ENCODE peak calls at places on chromosomes 6 and 20, in four cellular contexts. X is A549, G is HepG2, H is K562. I is an unnamed sample.

GRCh38 chr6:57207141-57207540 is 15.0 kb downstream of the RAB23 start:
- DNase-seq in H (no peak), X (no peak), G (no peak), I (peak; percentile 16)

GRCh38 chr20:32537657-32538525 is 47.2 kb downstream of the NOL4L start:
- DNase-seq in X (no peak), G (no peak), H (peak; percentile 86), I (no peak)

GRCh38 chr20:47479506-47479905 is 22.2 kb upstream of the NCOA3 start:
- DNase-seq in H (no peak), G (no peak), X (no peak), I (no peak)

GRCh38 chr6:74137910-74138309 is 441.9 kb downstream of the CD109 start:
- DNase-seq in X (no peak), G (peak; percentile 6), H (no peak), I (no peak)

GRCh38 chr6:35586542-35586941 is 73.8 kb upstream of the TULP1 start:
- DNase-seq in H (no peak), G (no peak), X (no peak), I (no peak)

GRCh38 chr6:106258726-106259125 is 66.8 kb downstream of the ATG5 start:
- DNase-seq in H (no peak), G (no peak), X (no peak), I (no peak)

GRCh38 chr6:158474961-158475343 is 84.9 kb upstream of the TMEM181 start:
- DNase-seq in H (no peak), X (peak; percentile 40), G (peak; percentile 20), I (no peak)

GRCh38 chr6:36227379-36228344 is 31.1 kb downstream of the BRPF3 start:
- DNase-seq in H (peak; percentile 59), G (no peak), X (no peak), I (no peak)

GRCh38 chr6:40894962-40895799 is 143.8 kb downstream of the UNC5CL start:
- DNase-seq in H (peak; percentile 56), X (peak; percentile 50), G (peak; percentile 43), I (peak; percentile 55)

GRCh38 chr20:59385461-59385860 is 85.0 kb downstream of the EDN3 start:
- DNase-seq in G (no peak), X (no peak), H (no peak), I (peak; percentile 52)

GRCh38 chr6:107928984-107929383 is 29.0 kb downstream of the SEC63 start:
- DNase-seq in H (no peak), G (no peak), X (no peak), I (no peak)

GRCh38 chr6:130513770-130514169 is 148.0 kb downstream of the TMEM200A start:
- DNase-seq in X (no peak), G (no peak), H (no peak), I (no peak)

GRCh38 chr6:94254689-94255088 is 835.3 kb upstream of the EPHA7 start:
- DNase-seq in G (peak; percentile 4), X (no peak), H (no peak), I (no peak)

GRCh38 chr6:31366693-31367470 is 9.9 kb upstream of the HLA-B start:
- DNase-seq in X (peak; percentile 78), H (peak; percentile 89), G (peak; percentile 80), I (peak; percentile 87)

GRCh38 chr6:106751501-106752252 is 122.3 kb downstream of the QRSL1 start:
- DNase-seq in H (no peak), X (peak; percentile 25), G (no peak), I (no peak)

GRCh38 chr20:17761612-17762011 is 61.8 kb downstream of the BANF2 start:
- DNase-seq in G (no peak), H (no peak), X (no peak), I (peak; percentile 9)

GRCh38 chr6:39698789-39699188 is 26.4 kb downstream of the KIF6 start:
- DNase-seq in H (no peak), G (no peak), X (no peak), I (no peak)

GRCh38 chr6:138543648-138544047 is 44.4 kb upstream of the NHSL1 start:
- DNase-seq in H (no peak), G (peak; percentile 96), X (no peak), I (no peak)

GRCh38 chr6:85641522-85641915 is 1.2 kb downstream of the SYNCRIP start:
- DNase-seq in H (no peak), X (no peak), G (no peak), I (no peak)

GRCh38 chr6:77010931-77011542 is 452.3 kb downstream of the HTR1B start:
- DNase-seq in G (no peak), H (no peak), X (no peak), I (no peak)

GRCh38 chr6:146803601-146804000 is 204.8 kb downstream of the ADGB start:
- DNase-seq in G (no peak), X (no peak), H (no peak), I (no peak)

GRCh38 chr6:26087284-26088115 is at the start of gene HFE:
- DNase-seq in X (peak; percentile 24), H (peak; percentile 59), G (peak; percentile 55), I (peak; percentile 53)

GRCh38 chr6:87518453-87518852 is 45.7 kb downstream of the SLC35A1 start:
- DNase-seq in X (no peak), H (no peak), G (no peak), I (no peak)

GRCh38 chr20:1830240-1830639 is 65.0 kb upstream of the SIRPA start:
- DNase-seq in G (no peak), X (peak; percentile 91), H (no peak), I (no peak)

GRCh38 chr20:20699917-20700316 is 12.5 kb downstream of the RALGAPA2 start:
- DNase-seq in H (no peak), G (no peak), X (no peak), I (no peak)

GRCh38 chr6:56314683-56315523 is 67.5 kb upstream of the COL21A1 start:
- DNase-seq in G (peak; percentile 47), X (peak; percentile 3), H (peak; percentile 21), I (peak; percentile 47)

GRCh38 chr6:15872252-15873103 is 209.7 kb upstream of the DTNBP1 start:
- DNase-seq in H (no peak), X (no peak), G (no peak), I (peak; percentile 52)

GRCh38 chr20:23118766-23119165 is 32.6 kb upstream of the CD93 start:
- DNase-seq in H (no peak), X (no peak), G (no peak), I (no peak)

GRCh38 chr6:15709665-15710269 is 46.9 kb upstream of the DTNBP1 start:
- DNase-seq in X (no peak), G (no peak), H (no peak), I (no peak)

GRCh38 chr20:50277064-50277415 is 86.4 kb downstream of the CEBPB start:
- DNase-seq in H (no peak), X (no peak), G (no peak), I (no peak)

GRCh38 chr6:36028088-36028886 is 679 bp downstream of the MAPK14 start:
- DNase-seq in H (no peak), G (peak; percentile 46), X (no peak), I (peak; percentile 60)

DNA sequence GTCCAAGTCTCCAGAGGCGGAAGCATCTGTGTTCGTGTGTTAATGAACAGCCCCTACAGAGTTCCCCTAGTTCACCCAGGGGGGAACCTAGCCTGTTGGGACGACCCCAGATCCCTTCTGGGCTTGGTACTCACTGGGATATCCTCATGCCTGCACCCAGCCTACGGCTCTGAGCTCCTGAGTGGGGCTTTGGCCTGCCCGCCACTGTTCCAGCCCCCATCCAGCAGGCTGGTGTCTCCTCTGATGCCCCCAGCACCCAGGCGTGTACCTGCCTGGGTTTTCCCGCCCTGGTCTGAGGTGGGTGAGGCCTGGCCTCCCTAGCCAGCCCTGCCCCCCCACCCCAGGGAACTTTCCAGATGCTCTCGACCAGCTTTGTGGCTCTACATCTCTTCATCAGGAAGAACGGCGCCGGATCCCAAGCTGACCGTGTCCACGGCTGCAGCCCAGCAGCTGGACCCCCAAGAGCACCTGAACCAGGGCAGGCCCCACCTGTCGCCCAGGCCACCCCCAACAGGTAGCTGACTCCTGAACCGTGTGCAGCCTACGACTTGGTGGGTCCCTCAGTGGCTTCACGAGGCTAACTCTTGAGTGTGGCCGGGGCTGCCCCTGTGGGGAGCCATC is 2.4 kb upstream of the TNFRSF6B start:
- DNase-seq in G (no peak), H (no peak), X (no peak), I (no peak)
- TF ChIP-seq MAX in G (no peak), H (no peak), X (no peak), I (no peak)

GRCh38 chr20:37845261-37845681 is 57.7 kb upstream of the VSTM2L start:
- DNase-seq in X (no peak), G (no peak), H (no peak), I (no peak)
- TF ChIP-seq MYC in X (no peak), G (no peak), H (no peak), I (no peak)

DNA sequence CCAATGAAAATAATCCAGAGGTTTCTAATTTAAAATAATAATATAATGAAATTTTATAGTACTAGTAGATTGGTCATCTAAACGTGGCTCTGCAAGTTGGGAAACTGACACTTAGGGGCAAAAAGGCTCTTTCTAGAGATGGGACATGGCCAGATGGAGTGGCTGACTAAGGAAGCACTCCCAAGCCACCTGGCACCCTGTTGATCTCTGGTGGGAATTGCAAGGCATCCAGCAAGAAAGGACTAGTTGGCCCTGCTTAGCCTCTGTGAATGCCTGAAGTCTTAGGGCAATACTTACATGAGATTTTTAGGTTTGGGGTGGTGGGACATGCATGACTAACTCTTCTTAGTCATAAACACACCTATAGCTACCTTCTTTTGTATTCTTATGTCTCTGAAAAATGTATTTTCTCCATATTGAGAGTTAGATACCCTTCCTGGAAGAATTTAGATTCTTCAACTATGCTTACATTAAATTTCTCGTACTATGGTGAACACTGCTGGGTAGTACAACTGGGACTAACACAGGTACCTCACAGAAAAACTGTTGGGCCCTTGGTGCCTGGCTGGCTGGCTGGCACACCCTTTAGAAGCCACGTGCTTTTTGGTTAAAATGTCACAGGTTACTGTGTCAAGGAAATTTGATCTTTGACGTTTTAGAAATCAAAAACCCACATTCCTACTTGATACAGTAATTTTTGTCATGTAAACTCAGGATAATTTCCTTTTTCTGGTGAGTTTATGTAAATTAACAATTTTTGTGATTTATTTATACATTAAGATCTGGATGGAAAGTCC is 25.0 kb upstream of the SH3BGRL2 start:
- DNase-seq in G (no peak), H (no peak), X (peak; percentile 3), I (no peak)
- TF ChIP-seq CTCF in G (no peak), H (no peak), X (no peak), I (no peak)

GRCh38 chr20:51930775-51931174 is 128.5 kb upstream of the SALL4 start:
- DNase-seq in H (no peak), X (no peak), G (no peak), I (peak; percentile 17)

GRCh38 chr20:51937780-51938179 is 135.5 kb upstream of the SALL4 start:
- DNase-seq in X (no peak), G (no peak), H (no peak), I (no peak)

GRCh38 chr20:51935003-51935358 is 132.7 kb upstream of the SALL4 start:
- DNase-seq in H (no peak), G (no peak), X (no peak), I (no peak)

GRCh38 chr20:51931321-51931720 is 129.0 kb upstream of the SALL4 start:
- DNase-seq in H (no peak), G (peak; percentile 30), X (no peak), I (no peak)

GRCh38 chr20:51934301-51935002 is 132.1 kb upstream of the SALL4 start:
- DNase-seq in X (no peak), G (no peak), H (no peak), I (no peak)
- TF ChIP-seq MAX in X (no peak), G (no peak), H (no peak), I (no peak)

GRCh38 chr6:135087803-135088202 is 33.2 kb upstream of the HBS1L start:
- DNase-seq in G (no peak), H (no peak), X (no peak), I (peak; percentile 14)
- TF ChIP-seq MYC in G (no peak), H (no peak), X (no peak), I (no peak)

GRCh38 chr20:56554869-56555268 is 21.8 kb downstream of the FAM209B start:
- DNase-seq in X (peak; percentile 77), H (peak; percentile 54), G (peak; percentile 92), I (peak; percentile 89)
- TF ChIP-seq CTCF in X (no peak), H (no peak), G (no peak), I (no peak)

I was measured in NB4.